ENCODE peak calls at places on chromosomes 1 and 21, in nine cellular contexts. One of them, this sample, is unnamed.

GRCh38 chr1:233620065-233620464 is 6.2 kb downstream of the KCNK1 start:
- DNase-seq in activated T-cell treated with anti-CD3 and anti-CD28 coated beads, Interleukin-2, amount 50 U/mL, for 72 hours: no peak
- DNase-seq in coronary artery: no peak
- DNase-seq in HTR-8/SVneo: no peak
- DNase-seq in HS-27A: no peak
- DNase-seq in stimulated activated CD4-positive, alpha-beta T cell treated with anti-CD3 and anti-CD28 coated beads, Interleukin-1b, Interleukin-23, amount 100 ng/mL, for 1 hour: no peak
- DNase-seq in posterior cingulate gyrus: no peak
- DNase-seq in T-cell: no peak
- DNase-seq in NCI-H1105 treated with DMSO at 0.1 percent for 48 hours: no peak
- DNase-seq in this sample: no peak

GRCh38 chr1:232617237-232617636 is 12.7 kb downstream of the SIPA1L2 start:
- DNase-seq in activated T-cell treated with anti-CD3 and anti-CD28 coated beads, Interleukin-2, amount 50 U/mL, for 72 hours: no peak
- DNase-seq in coronary artery: no peak
- DNase-seq in HTR-8/SVneo: no peak
- DNase-seq in HS-27A: no peak
- DNase-seq in stimulated activated CD4-positive, alpha-beta T cell treated with anti-CD3 and anti-CD28 coated beads, Interleukin-1b, Interleukin-23, amount 100 ng/mL, for 1 hour: no peak
- DNase-seq in posterior cingulate gyrus: no peak
- DNase-seq in T-cell: no peak
- DNase-seq in NCI-H1105 treated with DMSO at 0.1 percent for 48 hours: peak; percentile 22
- DNase-seq in this sample: no peak

GRCh38 chr1:212982430-212983152 is 32.2 kb downstream of the VASH2 start:
- DNase-seq in activated T-cell treated with anti-CD3 and anti-CD28 coated beads, Interleukin-2, amount 50 U/mL, for 72 hours: no peak
- DNase-seq in coronary artery: no peak
- DNase-seq in HTR-8/SVneo: no peak
- DNase-seq in HS-27A: no peak
- DNase-seq in stimulated activated CD4-positive, alpha-beta T cell treated with anti-CD3 and anti-CD28 coated beads, Interleukin-1b, Interleukin-23, amount 100 ng/mL, for 1 hour: no peak
- DNase-seq in posterior cingulate gyrus: no peak
- DNase-seq in T-cell: no peak
- DNase-seq in NCI-H1105 treated with DMSO at 0.1 percent for 48 hours: peak; percentile 74
- DNase-seq in this sample: no peak

GRCh38 chr21:17467829-17468228 is 45.0 kb upstream of the CXADR start:
- DNase-seq in activated T-cell treated with anti-CD3 and anti-CD28 coated beads, Interleukin-2, amount 50 U/mL, for 72 hours: no peak
- DNase-seq in coronary artery: no peak
- DNase-seq in HTR-8/SVneo: no peak
- DNase-seq in HS-27A: no peak
- DNase-seq in stimulated activated CD4-positive, alpha-beta T cell treated with anti-CD3 and anti-CD28 coated beads, Interleukin-1b, Interleukin-23, amount 100 ng/mL, for 1 hour: no peak
- DNase-seq in posterior cingulate gyrus: no peak
- DNase-seq in T-cell: no peak
- DNase-seq in NCI-H1105 treated with DMSO at 0.1 percent for 48 hours: no peak
- DNase-seq in this sample: no peak

GRCh38 chr1:226874579-226875425 is 4.4 kb downstream of the PSEN2 start:
- DNase-seq in activated T-cell treated with anti-CD3 and anti-CD28 coated beads, Interleukin-2, amount 50 U/mL, for 72 hours: no peak
- DNase-seq in coronary artery: no peak
- DNase-seq in HTR-8/SVneo: no peak
- DNase-seq in HS-27A: no peak
- DNase-seq in stimulated activated CD4-positive, alpha-beta T cell treated with anti-CD3 and anti-CD28 coated beads, Interleukin-1b, Interleukin-23, amount 100 ng/mL, for 1 hour: no peak
- DNase-seq in posterior cingulate gyrus: no peak
- DNase-seq in T-cell: no peak
- DNase-seq in NCI-H1105 treated with DMSO at 0.1 percent for 48 hours: no peak
- DNase-seq in this sample: peak; percentile 14

GRCh38 chr1:196034080-196034706 is 574.0 kb downstream of the KCNT2 start:
- DNase-seq in activated T-cell treated with anti-CD3 and anti-CD28 coated beads, Interleukin-2, amount 50 U/mL, for 72 hours: no peak
- DNase-seq in coronary artery: no peak
- DNase-seq in HTR-8/SVneo: no peak
- DNase-seq in HS-27A: no peak
- DNase-seq in stimulated activated CD4-positive, alpha-beta T cell treated with anti-CD3 and anti-CD28 coated beads, Interleukin-1b, Interleukin-23, amount 100 ng/mL, for 1 hour: no peak
- DNase-seq in posterior cingulate gyrus: no peak
- DNase-seq in T-cell: no peak
- DNase-seq in NCI-H1105 treated with DMSO at 0.1 percent for 48 hours: no peak
- DNase-seq in this sample: no peak

GRCh38 chr1:41025979-41026819 is 4.7 kb upstream of the SLFNL1 start:
- DNase-seq in activated T-cell treated with anti-CD3 and anti-CD28 coated beads, Interleukin-2, amount 50 U/mL, for 72 hours: no peak
- DNase-seq in coronary artery: no peak
- DNase-seq in HTR-8/SVneo: no peak
- DNase-seq in HS-27A: no peak
- DNase-seq in stimulated activated CD4-positive, alpha-beta T cell treated with anti-CD3 and anti-CD28 coated beads, Interleukin-1b, Interleukin-23, amount 100 ng/mL, for 1 hour: no peak
- DNase-seq in posterior cingulate gyrus: no peak
- DNase-seq in T-cell: no peak
- DNase-seq in NCI-H1105 treated with DMSO at 0.1 percent for 48 hours: no peak
- DNase-seq in this sample: no peak

GRCh38 chr1:8016244-8017241 is 9.6 kb downstream of the ERRFI1 start:
- DNase-seq in activated T-cell treated with anti-CD3 and anti-CD28 coated beads, Interleukin-2, amount 50 U/mL, for 72 hours: no peak
- DNase-seq in coronary artery: no peak
- DNase-seq in HTR-8/SVneo: no peak
- DNase-seq in HS-27A: no peak
- DNase-seq in stimulated activated CD4-positive, alpha-beta T cell treated with anti-CD3 and anti-CD28 coated beads, Interleukin-1b, Interleukin-23, amount 100 ng/mL, for 1 hour: no peak
- DNase-seq in posterior cingulate gyrus: no peak
- DNase-seq in T-cell: no peak
- DNase-seq in NCI-H1105 treated with DMSO at 0.1 percent for 48 hours: peak; percentile 26
- DNase-seq in this sample: no peak

GRCh38 chr1:202871367-202871766 is 17.6 kb downstream of the RABIF start:
- DNase-seq in activated T-cell treated with anti-CD3 and anti-CD28 coated beads, Interleukin-2, amount 50 U/mL, for 72 hours: no peak
- DNase-seq in coronary artery: no peak
- DNase-seq in HTR-8/SVneo: no peak
- DNase-seq in HS-27A: no peak
- DNase-seq in stimulated activated CD4-positive, alpha-beta T cell treated with anti-CD3 and anti-CD28 coated beads, Interleukin-1b, Interleukin-23, amount 100 ng/mL, for 1 hour: no peak
- DNase-seq in posterior cingulate gyrus: no peak
- DNase-seq in T-cell: no peak
- DNase-seq in NCI-H1105 treated with DMSO at 0.1 percent for 48 hours: no peak
- DNase-seq in this sample: no peak

GRCh38 chr1:49728377-49728776 is 295.4 kb downstream of the AGBL4 start:
- DNase-seq in activated T-cell treated with anti-CD3 and anti-CD28 coated beads, Interleukin-2, amount 50 U/mL, for 72 hours: no peak
- DNase-seq in coronary artery: no peak
- DNase-seq in HTR-8/SVneo: no peak
- DNase-seq in HS-27A: no peak
- DNase-seq in stimulated activated CD4-positive, alpha-beta T cell treated with anti-CD3 and anti-CD28 coated beads, Interleukin-1b, Interleukin-23, amount 100 ng/mL, for 1 hour: no peak
- DNase-seq in posterior cingulate gyrus: no peak
- DNase-seq in T-cell: no peak
- DNase-seq in NCI-H1105 treated with DMSO at 0.1 percent for 48 hours: peak; percentile 22
- DNase-seq in this sample: no peak

GRCh38 chr1:15090373-15090772 is 63.2 kb upstream of the TMEM51 start:
- DNase-seq in activated T-cell treated with anti-CD3 and anti-CD28 coated beads, Interleukin-2, amount 50 U/mL, for 72 hours: peak; percentile 11
- DNase-seq in coronary artery: no peak
- DNase-seq in HTR-8/SVneo: peak; percentile 13
- DNase-seq in HS-27A: no peak
- DNase-seq in stimulated activated CD4-positive, alpha-beta T cell treated with anti-CD3 and anti-CD28 coated beads, Interleukin-1b, Interleukin-23, amount 100 ng/mL, for 1 hour: no peak
- DNase-seq in posterior cingulate gyrus: no peak
- DNase-seq in T-cell: no peak
- DNase-seq in NCI-H1105 treated with DMSO at 0.1 percent for 48 hours: peak; percentile 87
- DNase-seq in this sample: no peak

GRCh38 chr1:35320937-35321336 is 52.4 kb downstream of the ZMYM4 start:
- DNase-seq in activated T-cell treated with anti-CD3 and anti-CD28 coated beads, Interleukin-2, amount 50 U/mL, for 72 hours: no peak
- DNase-seq in coronary artery: no peak
- DNase-seq in HTR-8/SVneo: no peak
- DNase-seq in HS-27A: no peak
- DNase-seq in stimulated activated CD4-positive, alpha-beta T cell treated with anti-CD3 and anti-CD28 coated beads, Interleukin-1b, Interleukin-23, amount 100 ng/mL, for 1 hour: no peak
- DNase-seq in posterior cingulate gyrus: no peak
- DNase-seq in T-cell: no peak
- DNase-seq in NCI-H1105 treated with DMSO at 0.1 percent for 48 hours: no peak
- DNase-seq in this sample: no peak

GRCh38 chr1:37930246-37931142 is 16.4 kb downstream of the INPP5B start:
- DNase-seq in activated T-cell treated with anti-CD3 and anti-CD28 coated beads, Interleukin-2, amount 50 U/mL, for 72 hours: peak; percentile 35
- DNase-seq in coronary artery: no peak
- DNase-seq in HTR-8/SVneo: no peak
- DNase-seq in HS-27A: no peak
- DNase-seq in stimulated activated CD4-positive, alpha-beta T cell treated with anti-CD3 and anti-CD28 coated beads, Interleukin-1b, Interleukin-23, amount 100 ng/mL, for 1 hour: no peak
- DNase-seq in posterior cingulate gyrus: no peak
- DNase-seq in T-cell: peak; percentile 10
- DNase-seq in NCI-H1105 treated with DMSO at 0.1 percent for 48 hours: peak; percentile 5
- DNase-seq in this sample: peak; percentile 35

GRCh38 chr21:8997011-8997440 is 1524.4 kb upstream of the TPTE start:
- DNase-seq in activated T-cell treated with anti-CD3 and anti-CD28 coated beads, Interleukin-2, amount 50 U/mL, for 72 hours: no peak
- DNase-seq in coronary artery: no peak
- DNase-seq in HTR-8/SVneo: no peak
- DNase-seq in HS-27A: no peak
- DNase-seq in stimulated activated CD4-positive, alpha-beta T cell treated with anti-CD3 and anti-CD28 coated beads, Interleukin-1b, Interleukin-23, amount 100 ng/mL, for 1 hour: no peak
- DNase-seq in posterior cingulate gyrus: no peak
- DNase-seq in T-cell: no peak
- DNase-seq in NCI-H1105 treated with DMSO at 0.1 percent for 48 hours: no peak
- DNase-seq in this sample: no peak

GRCh38 chr1:7101187-7101586 is 315.9 kb downstream of the CAMTA1 start:
- DNase-seq in activated T-cell treated with anti-CD3 and anti-CD28 coated beads, Interleukin-2, amount 50 U/mL, for 72 hours: no peak
- DNase-seq in coronary artery: no peak
- DNase-seq in HTR-8/SVneo: no peak
- DNase-seq in HS-27A: no peak
- DNase-seq in stimulated activated CD4-positive, alpha-beta T cell treated with anti-CD3 and anti-CD28 coated beads, Interleukin-1b, Interleukin-23, amount 100 ng/mL, for 1 hour: no peak
- DNase-seq in posterior cingulate gyrus: no peak
- DNase-seq in T-cell: no peak
- DNase-seq in NCI-H1105 treated with DMSO at 0.1 percent for 48 hours: no peak
- DNase-seq in this sample: no peak

GRCh38 chr1:66576645-66577044 is 42.7 kb downstream of the SGIP1 start:
- DNase-seq in activated T-cell treated with anti-CD3 and anti-CD28 coated beads, Interleukin-2, amount 50 U/mL, for 72 hours: no peak
- DNase-seq in coronary artery: no peak
- DNase-seq in HTR-8/SVneo: no peak
- DNase-seq in HS-27A: no peak
- DNase-seq in stimulated activated CD4-positive, alpha-beta T cell treated with anti-CD3 and anti-CD28 coated beads, Interleukin-1b, Interleukin-23, amount 100 ng/mL, for 1 hour: no peak
- DNase-seq in posterior cingulate gyrus: no peak
- DNase-seq in T-cell: no peak
- DNase-seq in NCI-H1105 treated with DMSO at 0.1 percent for 48 hours: peak; percentile 35
- DNase-seq in this sample: no peak

GRCh38 chr1:156042828-156043227 is 10.8 kb downstream of the UBQLN4 start:
- DNase-seq in activated T-cell treated with anti-CD3 and anti-CD28 coated beads, Interleukin-2, amount 50 U/mL, for 72 hours: no peak
- DNase-seq in coronary artery: no peak
- DNase-seq in HTR-8/SVneo: no peak
- DNase-seq in HS-27A: no peak
- DNase-seq in stimulated activated CD4-positive, alpha-beta T cell treated with anti-CD3 and anti-CD28 coated beads, Interleukin-1b, Interleukin-23, amount 100 ng/mL, for 1 hour: no peak
- DNase-seq in posterior cingulate gyrus: no peak
- DNase-seq in T-cell: no peak
- DNase-seq in NCI-H1105 treated with DMSO at 0.1 percent for 48 hours: no peak
- DNase-seq in this sample: no peak

GRCh38 chr1:67889940-67890567 is 56.8 kb upstream of the GNG12 start:
- DNase-seq in activated T-cell treated with anti-CD3 and anti-CD28 coated beads, Interleukin-2, amount 50 U/mL, for 72 hours: peak; percentile 16
- DNase-seq in coronary artery: no peak
- DNase-seq in HTR-8/SVneo: peak; percentile 64
- DNase-seq in HS-27A: peak; percentile 94
- DNase-seq in stimulated activated CD4-positive, alpha-beta T cell treated with anti-CD3 and anti-CD28 coated beads, Interleukin-1b, Interleukin-23, amount 100 ng/mL, for 1 hour: no peak
- DNase-seq in posterior cingulate gyrus: no peak
- DNase-seq in T-cell: no peak
- DNase-seq in NCI-H1105 treated with DMSO at 0.1 percent for 48 hours: no peak
- DNase-seq in this sample: no peak

GRCh38 chr1:30173560-30173959 is 549.8 kb downstream of the MATN1 start:
- DNase-seq in activated T-cell treated with anti-CD3 and anti-CD28 coated beads, Interleukin-2, amount 50 U/mL, for 72 hours: no peak
- DNase-seq in coronary artery: no peak
- DNase-seq in HTR-8/SVneo: no peak
- DNase-seq in HS-27A: no peak
- DNase-seq in stimulated activated CD4-positive, alpha-beta T cell treated with anti-CD3 and anti-CD28 coated beads, Interleukin-1b, Interleukin-23, amount 100 ng/mL, for 1 hour: no peak
- DNase-seq in posterior cingulate gyrus: no peak
- DNase-seq in T-cell: no peak
- DNase-seq in NCI-H1105 treated with DMSO at 0.1 percent for 48 hours: no peak
- DNase-seq in this sample: no peak

GRCh38 chr1:107622975-107623374 is 342.0 kb downstream of the VAV3 start:
- DNase-seq in activated T-cell treated with anti-CD3 and anti-CD28 coated beads, Interleukin-2, amount 50 U/mL, for 72 hours: no peak
- DNase-seq in coronary artery: no peak
- DNase-seq in HTR-8/SVneo: no peak
- DNase-seq in HS-27A: no peak
- DNase-seq in stimulated activated CD4-positive, alpha-beta T cell treated with anti-CD3 and anti-CD28 coated beads, Interleukin-1b, Interleukin-23, amount 100 ng/mL, for 1 hour: no peak
- DNase-seq in posterior cingulate gyrus: no peak
- DNase-seq in T-cell: no peak
- DNase-seq in NCI-H1105 treated with DMSO at 0.1 percent for 48 hours: no peak
- DNase-seq in this sample: no peak

GRCh38 chr1:25809929-25810328 is 9.8 kb upstream of the MTFR1L start:
- DNase-seq in activated T-cell treated with anti-CD3 and anti-CD28 coated beads, Interleukin-2, amount 50 U/mL, for 72 hours: no peak
- DNase-seq in coronary artery: no peak
- DNase-seq in HTR-8/SVneo: no peak
- DNase-seq in HS-27A: no peak
- DNase-seq in stimulated activated CD4-positive, alpha-beta T cell treated with anti-CD3 and anti-CD28 coated beads, Interleukin-1b, Interleukin-23, amount 100 ng/mL, for 1 hour: no peak
- DNase-seq in posterior cingulate gyrus: no peak
- DNase-seq in T-cell: no peak
- DNase-seq in NCI-H1105 treated with DMSO at 0.1 percent for 48 hours: no peak
- DNase-seq in this sample: no peak

GRCh38 chr1:17601643-17602382 is 62.3 kb downstream of the ARHGEF10L start:
- DNase-seq in activated T-cell treated with anti-CD3 and anti-CD28 coated beads, Interleukin-2, amount 50 U/mL, for 72 hours: no peak
- DNase-seq in coronary artery: no peak
- DNase-seq in HTR-8/SVneo: no peak
- DNase-seq in HS-27A: no peak
- DNase-seq in stimulated activated CD4-positive, alpha-beta T cell treated with anti-CD3 and anti-CD28 coated beads, Interleukin-1b, Interleukin-23, amount 100 ng/mL, for 1 hour: no peak
- DNase-seq in posterior cingulate gyrus: no peak
- DNase-seq in T-cell: no peak
- DNase-seq in NCI-H1105 treated with DMSO at 0.1 percent for 48 hours: no peak
- DNase-seq in this sample: no peak

This sample was measured in activated CD4-positive, alpha-beta memory T cell treated with anti-CD3 and anti-CD28 coated beads, Interleukin-2, amount 10 ng/mL, durations not matched to agents 7 days and 5 days.